ENCODE peak calls at places on chromosome 6, in nine cellular contexts. D is GM23248; V is cardiac septum; S is RWPE1; N is activated CD8-positive, alpha-beta T cell treated with anti-CD3 and anti-CD28 coated beads for 36 hours; W is colonic mucosa; O is stimulated activated CD8-positive, alpha-beta memory T cell treated with anti-CD3 and anti-CD28 coated beads, Interleukin-2, amount 100 ng/mL, for 1 hour; C is NCI-H510A; T is IMR-90. M is an unnamed sample.

GRCh38 chr6:163804991-163805390 is 390.5 kb downstream of the QKI start:
- DNase-seq in D (no peak), V (no peak), S (no peak), N (no peak), W (no peak), O (no peak), C (no peak), T (no peak), M (no peak)

GRCh38 chr6:114100421-114100820 is 129.5 kb upstream of the HDAC2 start:
- DNase-seq in D (peak), V (no peak), S (no peak), N (no peak), W (no peak), O (no peak), C (no peak), T (peak), M (no peak)

GRCh38 chr6:7528565-7528964 is 12.9 kb upstream of the DSP start:
- DNase-seq in D (peak), V (no peak), S (peak), N (no peak), W (no peak), O (no peak), C (no peak), T (peak), M (peak)

GRCh38 chr6:68730291-68731054 is 95.4 kb downstream of the ADGRB3 start:
- DNase-seq in D (no peak), V (no peak), S (no peak), N (no peak), W (no peak), O (no peak), C (no peak), T (no peak), M (no peak)

GRCh38 chr6:147347179-147347881 is 143.1 kb downstream of the STXBP5 start:
- DNase-seq in D (no peak), V (no peak), S (no peak), N (no peak), W (no peak), O (no peak), C (no peak), T (no peak), M (no peak)

GRCh38 chr6:23316131-23316530 is 746.8 kb downstream of the HDGFL1 start:
- DNase-seq in D (no peak), V (no peak), S (no peak), N (no peak), W (no peak), O (no peak), C (no peak), T (peak), M (no peak)

GRCh38 chr6:63923139-63923739 is 287.6 kb downstream of the PHF3 start:
- DNase-seq in D (peak), V (no peak), S (peak), N (no peak), W (no peak), O (no peak), C (no peak), T (peak), M (peak)

GRCh38 chr6:153210083-153210482 is 79.0 kb upstream of the RGS17 start:
- DNase-seq in D (peak), V (no peak), S (no peak), N (no peak), W (no peak), O (no peak), C (no peak), T (peak), M (peak)

GRCh38 chr6:7311920-7312615 is 931 bp downstream of the SSR1 start:
- DNase-seq in D (peak), V (no peak), S (no peak), N (no peak), W (no peak), O (no peak), C (no peak), T (peak), M (peak)

GRCh38 chr6:112144145-112144926 is 56.9 kb downstream of the FAM229B start:
- DNase-seq in D (peak), V (no peak), S (no peak), N (no peak), W (no peak), O (no peak), C (no peak), T (peak), M (no peak)

GRCh38 chr6:106460481-106460880 is 100.0 kb downstream of the CRYBG1 start:
- DNase-seq in D (no peak), V (no peak), S (no peak), N (no peak), W (no peak), O (no peak), C (no peak), T (no peak), M (no peak)

GRCh38 chr6:46526607-46527006 is 35.4 kb upstream of the RCAN2 start:
- DNase-seq in D (no peak), V (no peak), S (no peak), N (no peak), W (no peak), O (no peak), C (no peak), T (no peak), M (no peak)

GRCh38 chr6:122789078-122789861 is at the start of gene SMPDL3A:
- DNase-seq in D (peak), V (peak), S (peak), N (peak), W (peak), O (no peak), C (peak), T (peak), M (peak)

GRCh38 chr6:14910692-14911547 is 334.9 kb upstream of the JARID2 start:
- DNase-seq in D (no peak), V (peak), S (no peak), N (peak), W (no peak), O (no peak), C (no peak), T (peak), M (no peak)

GRCh38 chr6:17341891-17342290 is 51.5 kb upstream of the CAP2 start:
- DNase-seq in D (no peak), V (no peak), S (no peak), N (no peak), W (no peak), O (no peak), C (no peak), T (no peak), M (no peak)

GRCh38 chr6:26315274-26315673 is 49.7 kb upstream of the BTN3A2 start:
- DNase-seq in D (no peak), V (no peak), S (no peak), N (no peak), W (no peak), O (no peak), C (no peak), T (no peak), M (no peak)

GRCh38 chr6:36618366-36619355 is 24.5 kb downstream of the SRSF3 start:
- DNase-seq in D (no peak), V (no peak), S (no peak), N (no peak), W (no peak), O (no peak), C (no peak), T (no peak), M (no peak)

GRCh38 chr6:119147101-119148053 is 68.9 kb upstream of the FAM184A start:
- DNase-seq in D (peak), V (no peak), S (peak), N (peak), W (peak), O (no peak), C (no peak), T (peak), M (peak)

GRCh38 chr6:29792123-29793035 is 35.2 kb upstream of the HLA-G start:
- DNase-seq in D (peak), V (peak), S (peak), N (peak), W (peak), O (peak), C (no peak), T (no peak), M (no peak)

GRCh38 chr6:5506149-5506548 is 244.8 kb downstream of the FARS2 start:
- DNase-seq in D (no peak), V (no peak), S (no peak), N (no peak), W (no peak), O (no peak), C (no peak), T (no peak), M (no peak)

GRCh38 chr6:159807150-159807859 is 7.2 kb downstream of the PNLDC1 start:
- DNase-seq in D (no peak), V (no peak), S (peak), N (no peak), W (no peak), O (no peak), C (no peak), T (no peak), M (peak)

GRCh38 chr6:40688214-40688761 is 101.1 kb upstream of the LRFN2 start:
- DNase-seq in D (no peak), V (no peak), S (no peak), N (no peak), W (no peak), O (no peak), C (no peak), T (no peak), M (no peak)

GRCh38 chr6:113879186-113880096 is 22.3 kb downstream of the MARCKS start:
- DNase-seq in D (peak), V (no peak), S (peak), N (peak), W (peak), O (no peak), C (no peak), T (peak), M (no peak)

GRCh38 chr6:99588618-99589289 is 17.9 kb upstream of the PRDM13 start:
- DNase-seq in D (peak), V (no peak), S (peak), N (peak), W (peak), O (peak), C (peak), T (peak), M (no peak)

GRCh38 chr6:5053864-5054426 is 31.2 kb upstream of the PPP1R3G start:
- DNase-seq in D (peak), V (no peak), S (no peak), N (no peak), W (no peak), O (no peak), C (no peak), T (no peak), M (no peak)

GRCh38 chr6:147103641-147104040 is 100.6 kb upstream of the STXBP5 start:
- DNase-seq in D (no peak), V (no peak), S (no peak), N (no peak), W (no peak), O (no peak), C (no peak), T (no peak), M (peak)

GRCh38 chr6:6915219-6915618 is 192.5 kb upstream of the RREB1 start:
- DNase-seq in D (no peak), V (no peak), S (no peak), N (no peak), W (no peak), O (no peak), C (no peak), T (no peak), M (no peak)

GRCh38 chr6:106608080-106608668 is 21.1 kb downstream of the RTN4IP1 start:
- DNase-seq in D (peak), V (no peak), S (peak), N (peak), W (peak), O (no peak), C (no peak), T (peak), M (peak)

GRCh38 chr6:161374971-161375873 is 101.4 kb upstream of the AGPAT4 start:
- DNase-seq in D (peak), V (peak), S (peak), N (no peak), W (peak), O (no peak), C (peak), T (no peak), M (peak)

GRCh38 chr6:33088931-33089640 is 13.3 kb downstream of the HLA-DPB1 start:
- DNase-seq in D (no peak), V (no peak), S (no peak), N (no peak), W (no peak), O (no peak), C (no peak), T (no peak), M (no peak)

GRCh38 chr6:14713008-14713452 is 532.8 kb upstream of the JARID2 start:
- DNase-seq in D (peak), V (no peak), S (peak), N (no peak), W (no peak), O (no peak), C (no peak), T (peak), M (peak)

GRCh38 chr6:140079328-140079727 is 704.9 kb upstream of the CITED2 start:
- DNase-seq in D (peak), V (no peak), S (no peak), N (no peak), W (no peak), O (no peak), C (no peak), T (peak), M (no peak)

M was measured in COLO829.